ENCODE peak calls at places on chromosome 21, in four cellular contexts. L is astrocyte of the cerebellum, B is astrocyte of the spinal cord, F is epithelial cell of esophagus. V is an unnamed sample.

GRCh38 chr21:15823486-15824150 is 93.8 kb downstream of the USP25 start:
- DNase-seq in L (no peak), B (no peak), F (no peak), V (no peak)

GRCh38 chr21:33401617-33401967 is 1.6 kb upstream of the IFNGR2 start:
- DNase-seq in L (no peak), B (no peak), F (no peak), V (no peak)

GRCh38 chr21:46168238-46168637 is 12.9 kb upstream of the FTCD start:
- DNase-seq in L (no peak), B (no peak), F (no peak), V (no peak)

GRCh38 chr21:25791321-25791720 is 56.5 kb downstream of the GABPA start:
- DNase-seq in L (no peak), B (no peak), F (no peak), V (no peak)

GRCh38 chr21:20997308-20997632 is 939 bp upstream of the NCAM2 start:
- DNase-seq in L (no peak), B (no peak), F (no peak), V (no peak)

GRCh38 chr21:46195595-46196195 is 11.4 kb upstream of the SPATC1L start:
- DNase-seq in L (no peak), B (no peak), F (no peak), V (no peak)

GRCh38 chr21:33644383-33645074 is 2.2 kb downstream of the ITSN1 start:
- DNase-seq in L (no peak), B (peak; percentile 63), F (peak; percentile 25), V (no peak)

GRCh38 chr21:15128267-15128666 is 63.5 kb upstream of the NRIP1 start:
- DNase-seq in L (no peak), B (no peak), F (no peak), V (no peak)

GRCh38 chr21:31983120-31983519 is 110.3 kb downstream of the HUNK start:
- DNase-seq in L (no peak), B (no peak), F (no peak), V (no peak)

GRCh38 chr21:20592482-20592881 is 405.7 kb upstream of the NCAM2 start:
- DNase-seq in L (no peak), B (no peak), F (peak; percentile 38), V (no peak)

DNA sequence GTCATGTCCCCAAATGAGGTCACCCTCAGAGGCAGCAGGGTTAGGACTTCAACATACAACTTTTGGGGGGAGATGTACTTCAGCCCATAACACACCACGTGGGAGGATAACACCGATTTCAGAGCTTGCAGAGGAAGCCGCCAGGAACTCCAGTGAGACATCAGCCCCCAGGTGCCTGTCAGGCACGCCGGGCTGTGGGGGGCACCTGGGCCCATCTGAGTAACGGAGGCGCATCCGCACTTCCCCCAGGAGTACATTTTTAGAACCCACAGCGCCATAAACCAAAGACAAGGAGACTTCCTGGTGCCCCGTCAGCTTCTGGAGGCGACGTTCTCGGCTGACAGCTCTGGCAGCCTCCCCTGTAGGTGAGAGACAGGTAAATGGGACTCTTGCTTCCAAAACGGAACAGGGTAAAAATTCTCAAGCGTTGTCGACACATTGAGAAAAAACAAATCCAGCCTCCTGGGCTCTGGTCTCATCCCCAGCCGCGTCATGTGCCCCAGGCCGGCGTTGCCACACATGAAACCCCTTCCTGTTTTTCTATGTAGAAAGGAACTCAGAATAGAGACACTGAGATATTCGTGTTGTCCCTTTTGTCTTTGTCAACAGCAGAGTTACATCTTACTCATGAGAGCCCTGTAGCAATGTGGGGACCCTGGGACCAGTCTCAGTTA is 93.3 kb downstream of the PDE9A start:
- DNase-seq in L (no peak), B (no peak), F (no peak), V (no peak)
- TF ChIP-seq CTCF in L (no peak), B (no peak), F (no peak), V (no peak)

GRCh38 chr21:34886554-34887385 is 162.3 kb downstream of the RUNX1 start:
- DNase-seq in L (no peak), B (peak; percentile 39), F (peak; percentile 23), V (no peak)
- H3K4me3 ChIP-seq in L (peak overlapping the region; percentile 89), B (peak overlapping the region; percentile 73), F (peak overlapping the region; percentile 78), V (peak overlapping the region; percentile 83)

GRCh38 chr21:17560377-17560776 is 47.5 kb downstream of the CXADR start:
- DNase-seq in L (no peak), B (no peak), F (no peak), V (no peak)

GRCh38 chr21:17554120-17554519 is 41.3 kb downstream of the CXADR start:
- DNase-seq in L (no peak), B (no peak), F (no peak), V (no peak)

GRCh38 chr21:17550671-17551308 is 37.9 kb downstream of the CXADR start:
- DNase-seq in L (no peak), B (no peak), F (no peak), V (no peak)

GRCh38 chr21:17552410-17552809 is 39.6 kb downstream of the CXADR start:
- DNase-seq in L (no peak), B (no peak), F (no peak), V (no peak)

GRCh38 chr21:17554619-17555472 is 42.0 kb downstream of the CXADR start:
- DNase-seq in L (no peak), B (no peak), F (peak; percentile 14), V (no peak)
- TF ChIP-seq CTCF in L (peak; percentile 32), B (peak; percentile 32), F (peak; percentile 40), V (no peak)

DNA sequence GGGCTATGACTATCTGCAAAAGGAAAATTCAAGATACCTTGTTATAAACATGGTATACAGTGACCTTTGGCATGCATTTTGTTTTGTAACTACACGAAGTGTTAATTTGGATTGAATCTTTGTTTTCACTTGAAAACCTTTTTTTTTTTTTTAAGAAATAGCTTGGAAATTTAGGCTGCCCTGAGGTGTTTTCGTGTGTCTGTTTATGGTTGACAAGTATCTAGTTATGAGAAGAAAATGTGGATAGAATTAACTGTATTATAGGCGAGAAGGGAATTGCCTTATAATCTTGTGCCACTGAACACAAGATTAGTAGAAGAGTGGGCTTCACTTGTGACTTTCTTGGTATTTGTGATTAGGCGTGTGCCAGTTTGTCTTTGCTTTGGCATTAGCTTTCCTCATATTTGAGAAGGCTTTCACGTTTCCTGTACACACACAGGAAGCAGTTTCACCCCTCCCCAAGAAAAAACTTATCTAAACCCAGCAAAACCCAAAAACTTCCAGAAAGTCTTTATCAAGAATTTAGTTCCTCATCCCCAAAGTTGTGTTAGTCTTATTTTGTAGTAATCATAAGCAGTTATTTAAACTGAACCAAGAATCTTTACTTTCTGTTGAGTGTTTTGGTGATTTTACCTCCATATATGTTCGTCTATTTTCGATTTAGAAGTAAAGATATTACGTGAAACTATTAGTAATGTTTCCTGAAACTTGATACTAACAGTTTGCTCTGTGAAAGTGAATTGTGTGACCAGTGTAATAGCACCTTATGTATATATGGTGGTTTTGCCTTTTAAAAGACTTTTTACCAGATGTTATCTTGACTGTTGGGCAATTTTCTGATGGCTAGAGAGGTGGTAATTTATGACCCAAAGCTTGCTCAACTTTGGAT is 3.8 kb downstream of the DYRK1A start:
- DNase-seq in L (no peak), B (peak; percentile 70), F (peak; percentile 65), V (no peak)
- H3K4me3 ChIP-seq in L (no peak overlapping the region), B (peak overlapping the region; percentile 28), F (peak overlapping the region; percentile 86), V (peak overlapping the region; percentile 35)

DNA sequence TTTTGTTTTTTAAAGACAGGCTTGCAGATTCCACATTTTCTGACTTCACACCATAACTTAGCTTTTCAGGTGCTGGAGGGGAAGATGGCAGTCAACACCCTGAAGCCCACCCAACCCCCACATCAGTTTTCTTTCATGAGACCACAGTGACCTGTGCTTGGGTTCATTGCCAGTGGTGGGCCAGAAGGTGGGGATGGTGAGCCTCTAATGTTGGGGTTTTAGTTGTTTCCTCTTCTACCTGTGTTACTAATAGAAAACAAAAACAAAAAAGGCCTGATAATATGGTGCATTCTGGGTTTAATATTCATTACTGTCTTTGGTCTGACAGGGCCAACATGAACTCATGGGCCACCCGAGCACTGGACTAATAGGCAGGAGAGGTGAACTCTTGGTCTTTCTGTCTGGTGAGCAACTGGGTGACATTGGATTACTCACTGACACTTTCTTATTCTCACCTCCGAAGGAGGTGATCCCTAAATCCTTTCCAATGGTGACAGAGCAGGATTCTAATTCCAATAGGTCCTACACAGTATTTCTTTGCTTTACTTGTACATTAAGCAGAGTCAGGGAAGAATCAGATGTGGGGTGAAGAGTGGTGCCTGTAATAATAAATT is 132.8 kb downstream of the CLIC6 start:
- DNase-seq in L (no peak), B (no peak), F (peak; percentile 42), V (no peak)
- TF ChIP-seq CTCF in L (peak; percentile 49), B (peak; percentile 37), F (peak; percentile 10), V (no peak)

GRCh38 chr21:41317458-41317857 is 857 bp downstream of the FAM3B start:
- DNase-seq in L (no peak), B (no peak), F (no peak), V (no peak)

GRCh38 chr21:41318218-41318617 is 1.6 kb downstream of the FAM3B start:
- DNase-seq in L (no peak), B (no peak), F (no peak), V (no peak)

GRCh38 chr21:41316200-41316599 is 401 bp upstream of the FAM3B start:
- DNase-seq in L (no peak), B (no peak), F (no peak), V (no peak)

GRCh38 chr21:41315726-41316125 is 875 bp upstream of the FAM3B start:
- DNase-seq in L (no peak), B (no peak), F (no peak), V (no peak)

DNA sequence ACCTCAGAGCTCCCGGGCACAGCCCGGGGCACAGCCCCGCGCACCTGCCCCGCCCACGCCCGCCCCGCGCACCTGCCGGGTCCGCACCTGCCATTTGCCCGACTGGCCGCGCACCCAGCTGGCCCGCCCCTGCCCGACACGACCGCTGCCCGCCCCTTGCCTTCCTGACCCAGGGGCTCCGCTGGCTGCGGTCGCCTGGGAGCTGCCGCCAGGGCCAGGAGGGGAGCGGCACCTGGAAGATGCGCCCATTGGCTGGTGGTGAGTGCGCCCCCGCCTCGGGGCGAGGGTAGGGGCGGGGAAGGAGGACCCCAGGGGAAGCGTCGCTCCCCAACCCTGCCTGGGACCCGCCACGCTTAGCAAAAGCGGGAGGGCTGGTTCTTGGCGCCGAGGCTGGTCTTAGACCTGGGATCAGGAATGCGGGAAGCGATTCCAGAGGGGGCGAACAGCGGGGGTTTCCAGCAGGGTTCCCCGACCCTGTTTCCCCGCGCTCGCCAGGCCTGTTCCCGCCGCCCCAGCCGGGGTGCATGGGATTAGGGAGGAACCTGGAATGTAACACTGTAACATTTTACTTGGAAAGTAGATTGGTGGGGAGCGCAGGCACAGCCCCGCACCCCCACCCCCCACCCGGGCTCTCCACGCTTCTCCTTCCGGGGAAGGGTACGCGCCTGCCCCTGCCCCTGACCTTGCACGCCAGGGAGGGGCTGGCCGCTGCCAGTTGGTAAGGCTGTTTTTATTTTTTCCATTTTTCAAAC is at the start of gene FAM3B:
- DNase-seq in L (no peak), B (no peak), F (no peak), V (no peak)
- H3K4me3 ChIP-seq in L (peak within 1 kb of the TSS; percentile 24), B (no peak within 1 kb of the TSS), F (no peak within 1 kb of the TSS), V (no peak within 1 kb of the TSS)

V was measured in AG04449.